ENCODE peak calls at places on chromosomes 13 and 19, in nine cellular contexts. U is astrocyte of the spinal cord, X is SK-N-SH, A is thoracic aorta, Q is hepatocyte, Z is upper lobe of right lung, N is tibial artery, P is heart right ventricle, M is ascending aorta. B is an unnamed sample.

GRCh38 chr13:75685239-75685697 is 49.1 kb downstream of the LMO7 start:
- DNase-seq in U (peak), X (no peak), A (no peak), Q (no peak), Z (no peak), N (no peak), P (no peak), M (no peak), B (no peak)

GRCh38 chr13:35499131-35500051 is 22.9 kb upstream of the MAB21L1 start:
- DNase-seq in U (no peak), X (no peak), A (no peak), Q (no peak), Z (no peak), N (no peak), P (no peak), M (no peak), B (no peak)

GRCh38 chr13:76316998-76317527 is 569.1 kb downstream of the KCTD12 start:
- DNase-seq in U (no peak), X (no peak), A (no peak), Q (no peak), Z (no peak), N (no peak), P (no peak), M (no peak), B (no peak)

GRCh38 chr13:33891196-33891742 is 73.3 kb downstream of the RFC3 start:
- DNase-seq in U (no peak), X (no peak), A (no peak), Q (no peak), Z (no peak), N (no peak), P (no peak), M (no peak), B (no peak)

GRCh38 chr13:79966502-79966901 is 374.4 kb downstream of the SPRY2 start:
- DNase-seq in U (no peak), X (no peak), A (no peak), Q (no peak), Z (no peak), N (no peak), P (no peak), M (no peak), B (peak)

GRCh38 chr19:51712461-51713081 is 11.2 kb downstream of the HAS1 start:
- DNase-seq in U (peak), X (no peak), A (no peak), Q (peak), Z (no peak), N (no peak), P (no peak), M (no peak), B (no peak)

GRCh38 chr19:12913871-12914690 is 5.0 kb downstream of the SYCE2 start:
- DNase-seq in U (no peak), X (no peak), A (no peak), Q (no peak), Z (no peak), N (peak), P (no peak), M (no peak), B (peak)

GRCh38 chr13:67614013-67614412 is 383.9 kb upstream of the PCDH9 start:
- DNase-seq in U (no peak), X (no peak), A (no peak), Q (no peak), Z (no peak), N (no peak), P (no peak), M (no peak), B (no peak)

GRCh38 chr13:50127017-50127725 is 111.9 kb downstream of the KCNRG start:
- DNase-seq in U (peak), X (no peak), A (no peak), Q (peak), Z (peak), N (peak), P (peak), M (no peak), B (peak)

GRCh38 chr13:111337741-111338140 is 17.3 kb downstream of the TEX29 start:
- DNase-seq in U (no peak), X (no peak), A (no peak), Q (no peak), Z (no peak), N (no peak), P (no peak), M (no peak), B (no peak)

GRCh38 chr13:93248627-93249047 is 22.0 kb downstream of the GPC6 start:
- DNase-seq in U (peak), X (peak), A (no peak), Q (peak), Z (peak), N (no peak), P (no peak), M (no peak), B (peak)

GRCh38 chr19:39423258-39424086 is 11.0 kb downstream of the PLEKHG2 start:
- DNase-seq in U (no peak), X (no peak), A (no peak), Q (no peak), Z (no peak), N (no peak), P (no peak), M (no peak), B (peak)

GRCh38 chr13:94129490-94129894 is 350.0 kb downstream of the DCT start:
- DNase-seq in U (no peak), X (no peak), A (no peak), Q (no peak), Z (no peak), N (no peak), P (no peak), M (no peak), B (no peak)

GRCh38 chr19:16442386-16443276 is 29.1 kb downstream of the EPS15L1 start:
- DNase-seq in U (no peak), X (no peak), A (no peak), Q (peak), Z (no peak), N (no peak), P (peak), M (no peak), B (no peak)

GRCh38 chr13:110869805-110870706 is 44.8 kb downstream of the ANKRD10 start:
- DNase-seq in U (peak), X (peak), A (peak), Q (peak), Z (peak), N (peak), P (peak), M (peak), B (peak)

GRCh38 chr19:45473366-45474190 is 5.8 kb downstream of the FOSB start:
- DNase-seq in U (peak), X (no peak), A (no peak), Q (peak), Z (no peak), N (no peak), P (no peak), M (no peak), B (peak)

GRCh38 chr19:5470264-5470671 is 15.1 kb downstream of the ZNRF4 start:
- DNase-seq in U (no peak), X (no peak), A (no peak), Q (peak), Z (no peak), N (no peak), P (no peak), M (no peak), B (no peak)

GRCh38 chr13:100954430-100955361 is 280.1 kb upstream of the TMTC4 start:
- DNase-seq in U (no peak), X (peak), A (no peak), Q (no peak), Z (no peak), N (no peak), P (no peak), M (no peak), B (no peak)

GRCh38 chr13:40789275-40790231 is at the start of gene SLC25A15:
- DNase-seq in U (peak), X (peak), A (no peak), Q (peak), Z (peak), N (peak), P (peak), M (no peak), B (peak)

GRCh38 chr19:1672038-1672768 is 19.8 kb upstream of the TCF3 start:
- DNase-seq in U (no peak), X (peak), A (no peak), Q (peak), Z (peak), N (no peak), P (peak), M (no peak), B (peak)
- H3K4me3 ChIP-seq in U (no peak), X (peak), A (peak), Q (peak), Z (no peak), N (no peak), P (no peak), M (peak), B (no peak)

GRCh38 chr19:15120135-15121026 is 13.2 kb downstream of the SYDE1 start:
- DNase-seq in U (no peak), X (no peak), A (no peak), Q (no peak), Z (no peak), N (no peak), P (no peak), M (no peak), B (peak)
- H3K4me3 ChIP-seq in U (no peak), X (no peak), A (no peak), Q (no peak), Z (no peak), N (no peak), P (no peak), M (no peak), B (no peak)

GRCh38 chr13:48320906-48321510 is 17.5 kb downstream of the RB1 start:
- DNase-seq in U (no peak), X (no peak), A (no peak), Q (no peak), Z (peak), N (no peak), P (no peak), M (no peak), B (no peak)
- H3K4me3 ChIP-seq in U (peak), X (no peak), A (peak), Q (no peak), Z (peak), N (peak), P (peak), M (peak), B (no peak)

DNA sequence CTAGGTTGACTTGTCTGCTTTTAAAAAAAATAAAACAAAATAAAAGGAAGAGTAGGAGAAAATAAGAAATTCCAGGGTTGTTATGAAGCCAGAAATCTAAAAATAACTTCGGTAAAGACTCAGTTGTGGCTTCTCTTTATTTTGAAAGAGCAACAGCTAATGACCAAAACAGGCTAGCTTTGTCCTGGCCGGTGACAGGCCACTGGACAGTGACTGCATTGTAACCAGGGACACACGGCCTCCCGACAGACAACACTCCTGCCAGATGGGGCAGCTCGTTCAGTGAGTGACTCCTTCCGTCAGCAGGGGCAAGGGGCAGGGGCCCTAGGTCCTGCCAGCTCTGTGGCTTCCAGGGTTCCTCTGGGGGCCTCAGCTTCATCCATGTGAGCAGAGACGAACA is 173.4 kb downstream of the KATNAL1 start:
- DNase-seq in U (no peak), X (no peak), A (no peak), Q (no peak), Z (no peak), N (no peak), P (no peak), M (no peak), B (peak)
- H3K4me3 ChIP-seq in U (no peak), X (no peak), A (no peak), Q (no peak), Z (no peak), N (no peak), P (no peak), M (no peak), B (no peak)

GRCh38 chr19:49534632-49535385 is 7.0 kb downstream of the RCN3 start:
- DNase-seq in U (no peak), X (no peak), A (no peak), Q (no peak), Z (no peak), N (no peak), P (no peak), M (no peak), B (peak)
- H3K4me3 ChIP-seq in U (no peak), X (peak), A (peak), Q (no peak), Z (peak), N (peak), P (peak), M (no peak), B (no peak)